ENCODE peak calls at places on chromosomes 4 and X, in eight cellular contexts. One of them, this sample, is unnamed.

GRCh38 chr4:105274090-105274489 is 127.4 kb downstream of the TET2 start:
- DNase-seq in tibial artery: no peak
- DNase-seq in right cardiac atrium: no peak
- DNase-seq in astrocyte: no peak
- DNase-seq in psoas muscle: no peak
- DNase-seq in breast epithelium: no peak
- DNase-seq in GM23248: no peak
- DNase-seq in heart left ventricle: no peak
- DNase-seq in this sample: no peak

GRCh38 chr4:19583827-19584569 is 667.7 kb upstream of the SLIT2 start:
- DNase-seq in tibial artery: no peak
- DNase-seq in right cardiac atrium: no peak
- DNase-seq in astrocyte: peak; percentile 31
- DNase-seq in psoas muscle: no peak
- DNase-seq in breast epithelium: no peak
- DNase-seq in GM23248: peak; percentile 76
- DNase-seq in heart left ventricle: no peak
- DNase-seq in this sample: no peak

GRCh38 chr4:5751073-5751917 is 40.3 kb downstream of the EVC start:
- DNase-seq in tibial artery: no peak
- DNase-seq in right cardiac atrium: no peak
- DNase-seq in astrocyte: peak; percentile 45
- DNase-seq in psoas muscle: no peak
- DNase-seq in breast epithelium: no peak
- DNase-seq in GM23248: peak; percentile 47
- DNase-seq in heart left ventricle: no peak
- DNase-seq in this sample: no peak

GRCh38 chrX:23887918-23888317 is 19.8 kb downstream of the APOO start:
- DNase-seq in tibial artery: no peak
- DNase-seq in right cardiac atrium: no peak
- DNase-seq in astrocyte: no peak
- DNase-seq in psoas muscle: no peak
- DNase-seq in breast epithelium: no peak
- DNase-seq in GM23248: no peak
- DNase-seq in heart left ventricle: no peak
- DNase-seq in this sample: no peak

GRCh38 chr4:168900080-168900479 is 110.0 kb downstream of the CBR4 start:
- DNase-seq in tibial artery: peak; percentile 84
- DNase-seq in right cardiac atrium: peak; percentile 73
- DNase-seq in astrocyte: no peak
- DNase-seq in psoas muscle: peak; percentile 78
- DNase-seq in breast epithelium: no peak
- DNase-seq in GM23248: peak; percentile 41
- DNase-seq in heart left ventricle: no peak
- DNase-seq in this sample: no peak

GRCh38 chr4:8311096-8312068 is 41.8 kb downstream of the HTRA3 start:
- DNase-seq in tibial artery: no peak
- DNase-seq in right cardiac atrium: no peak
- DNase-seq in astrocyte: no peak
- DNase-seq in psoas muscle: no peak
- DNase-seq in breast epithelium: peak; percentile 35
- DNase-seq in GM23248: no peak
- DNase-seq in heart left ventricle: no peak
- DNase-seq in this sample: no peak

GRCh38 chr4:83923341-83923740 is 387.4 kb downstream of the GPAT3 start:
- DNase-seq in tibial artery: no peak
- DNase-seq in right cardiac atrium: no peak
- DNase-seq in astrocyte: no peak
- DNase-seq in psoas muscle: no peak
- DNase-seq in breast epithelium: no peak
- DNase-seq in GM23248: no peak
- DNase-seq in heart left ventricle: no peak
- DNase-seq in this sample: no peak

GRCh38 chr4:137861682-137862081 is 329.4 kb upstream of the PCDH18 start:
- DNase-seq in tibial artery: no peak
- DNase-seq in right cardiac atrium: no peak
- DNase-seq in astrocyte: no peak
- DNase-seq in psoas muscle: no peak
- DNase-seq in breast epithelium: no peak
- DNase-seq in GM23248: peak; percentile 63
- DNase-seq in heart left ventricle: no peak
- DNase-seq in this sample: no peak

GRCh38 chr4:32909722-32910121 is 2189.6 kb downstream of the PCDH7 start:
- DNase-seq in tibial artery: no peak
- DNase-seq in right cardiac atrium: no peak
- DNase-seq in astrocyte: no peak
- DNase-seq in psoas muscle: no peak
- DNase-seq in breast epithelium: no peak
- DNase-seq in GM23248: no peak
- DNase-seq in heart left ventricle: no peak
- DNase-seq in this sample: no peak

GRCh38 chr4:7112656-7113055 is 44.8 kb upstream of the GRPEL1 start:
- DNase-seq in tibial artery: no peak
- DNase-seq in right cardiac atrium: no peak
- DNase-seq in astrocyte: no peak
- DNase-seq in psoas muscle: no peak
- DNase-seq in breast epithelium: no peak
- DNase-seq in GM23248: no peak
- DNase-seq in heart left ventricle: no peak
- DNase-seq in this sample: no peak

GRCh38 chrX:49040376-49040955 is 2.7 kb downstream of the TFE3 start:
- DNase-seq in tibial artery: no peak
- DNase-seq in right cardiac atrium: no peak
- DNase-seq in astrocyte: no peak
- DNase-seq in psoas muscle: no peak
- DNase-seq in breast epithelium: no peak
- DNase-seq in GM23248: peak; percentile 47
- DNase-seq in heart left ventricle: no peak
- DNase-seq in this sample: no peak

GRCh38 chrX:133412246-133412645 is 3.0 kb downstream of the GPC4 start:
- DNase-seq in tibial artery: no peak
- DNase-seq in right cardiac atrium: no peak
- DNase-seq in astrocyte: peak; percentile 72
- DNase-seq in psoas muscle: no peak
- DNase-seq in breast epithelium: no peak
- DNase-seq in GM23248: peak; percentile 67
- DNase-seq in heart left ventricle: no peak
- DNase-seq in this sample: no peak

GRCh38 chr4:2168469-2169319 is 73.2 kb downstream of the HAUS3 start:
- DNase-seq in tibial artery: no peak
- DNase-seq in right cardiac atrium: no peak
- DNase-seq in astrocyte: no peak
- DNase-seq in psoas muscle: no peak
- DNase-seq in breast epithelium: no peak
- DNase-seq in GM23248: no peak
- DNase-seq in heart left ventricle: no peak
- DNase-seq in this sample: no peak

GRCh38 chr4:4992833-4993232 is 26.4 kb downstream of the CYTL1 start:
- DNase-seq in tibial artery: no peak
- DNase-seq in right cardiac atrium: no peak
- DNase-seq in astrocyte: no peak
- DNase-seq in psoas muscle: no peak
- DNase-seq in breast epithelium: no peak
- DNase-seq in GM23248: no peak
- DNase-seq in heart left ventricle: no peak
- DNase-seq in this sample: no peak

GRCh38 chr4:138749303-138749702 is 266.3 kb upstream of the NOCT start:
- DNase-seq in tibial artery: no peak
- DNase-seq in right cardiac atrium: no peak
- DNase-seq in astrocyte: peak; percentile 50
- DNase-seq in psoas muscle: no peak
- DNase-seq in breast epithelium: no peak
- DNase-seq in GM23248: peak; percentile 86
- DNase-seq in heart left ventricle: no peak
- DNase-seq in this sample: no peak

GRCh38 chrX:56726609-56727008 is 2.4 kb upstream of the NBDY start:
- DNase-seq in tibial artery: no peak
- DNase-seq in right cardiac atrium: no peak
- DNase-seq in astrocyte: peak; percentile 32
- DNase-seq in psoas muscle: no peak
- DNase-seq in breast epithelium: no peak
- DNase-seq in GM23248: peak; percentile 67
- DNase-seq in heart left ventricle: no peak
- DNase-seq in this sample: peak; percentile 6

GRCh38 chr4:37970702-37971101 is 10.5 kb downstream of the PTTG2 start:
- DNase-seq in tibial artery: peak; percentile 79
- DNase-seq in right cardiac atrium: peak; percentile 85
- DNase-seq in astrocyte: peak; percentile 66
- DNase-seq in psoas muscle: peak; percentile 81
- DNase-seq in breast epithelium: peak; percentile 59
- DNase-seq in GM23248: peak; percentile 60
- DNase-seq in heart left ventricle: peak; percentile 87
- DNase-seq in this sample: peak; percentile 72

GRCh38 chrX:154140742-154141141 is 3.3 kb upstream of the OPN1LW start:
- DNase-seq in tibial artery: no peak
- DNase-seq in right cardiac atrium: peak; percentile 19
- DNase-seq in astrocyte: no peak
- DNase-seq in psoas muscle: no peak
- DNase-seq in breast epithelium: no peak
- DNase-seq in GM23248: no peak
- DNase-seq in heart left ventricle: no peak
- DNase-seq in this sample: no peak

GRCh38 chr4:73864365-73864764 is 4.8 kb upstream of the CXCL1 start:
- DNase-seq in tibial artery: no peak
- DNase-seq in right cardiac atrium: no peak
- DNase-seq in astrocyte: no peak
- DNase-seq in psoas muscle: no peak
- DNase-seq in breast epithelium: no peak
- DNase-seq in GM23248: no peak
- DNase-seq in heart left ventricle: no peak
- DNase-seq in this sample: no peak

GRCh38 chr4:180455226-180455625 is 1788.0 kb upstream of the TENM3 start:
- DNase-seq in tibial artery: no peak
- DNase-seq in right cardiac atrium: no peak
- DNase-seq in astrocyte: no peak
- DNase-seq in psoas muscle: no peak
- DNase-seq in breast epithelium: no peak
- DNase-seq in GM23248: no peak
- DNase-seq in heart left ventricle: no peak
- DNase-seq in this sample: no peak

DNA sequence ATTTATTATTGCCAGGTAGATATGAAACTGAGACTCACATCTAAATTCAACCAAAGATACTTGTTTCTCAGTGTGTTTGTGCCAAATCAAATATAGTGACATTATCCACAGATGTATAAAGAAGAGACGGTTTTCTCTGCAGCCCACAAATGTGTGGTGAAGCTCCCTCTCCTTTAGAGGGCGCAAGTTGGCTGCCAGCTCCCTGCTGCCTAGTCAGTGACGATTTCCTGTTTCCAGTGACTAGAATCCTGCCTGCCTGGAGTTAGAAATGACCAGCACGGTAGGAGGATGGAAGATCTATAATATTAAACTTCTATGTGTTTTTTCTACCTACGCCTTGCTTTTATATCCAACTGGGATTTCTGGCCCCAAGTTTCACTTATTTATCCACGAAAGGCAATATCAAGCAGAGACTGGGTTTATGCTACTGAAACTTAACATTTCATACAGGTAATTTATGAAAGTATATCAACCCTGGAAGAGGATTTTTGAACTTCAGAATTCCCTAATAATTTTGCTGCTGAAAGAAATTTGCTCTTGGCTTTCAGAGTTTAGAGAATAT is 1793.7 kb upstream of the TENM3 start:
- DNase-seq in tibial artery: no peak
- DNase-seq in right cardiac atrium: no peak
- DNase-seq in astrocyte: peak; percentile 37
- DNase-seq in psoas muscle: no peak
- DNase-seq in breast epithelium: no peak
- DNase-seq in GM23248: no peak
- DNase-seq in heart left ventricle: no peak
- DNase-seq in this sample: no peak
- H3K4me3 ChIP-seq in tibial artery: no peak overlapping the region
- H3K4me3 ChIP-seq in right cardiac atrium: no peak overlapping the region
- H3K4me3 ChIP-seq in astrocyte: no peak overlapping the region
- H3K4me3 ChIP-seq in psoas muscle: no peak overlapping the region
- H3K4me3 ChIP-seq in breast epithelium: no peak overlapping the region
- H3K4me3 ChIP-seq in GM23248: no peak overlapping the region
- H3K4me3 ChIP-seq in heart left ventricle: no peak overlapping the region
- H3K4me3 ChIP-seq in this sample: no peak overlapping the region

GRCh38 chr4:15149234-15149841 is 147.1 kb downstream of the CPEB2 start:
- DNase-seq in tibial artery: no peak
- DNase-seq in right cardiac atrium: no peak
- DNase-seq in astrocyte: peak; percentile 35
- DNase-seq in psoas muscle: no peak
- DNase-seq in breast epithelium: no peak
- DNase-seq in GM23248: peak; percentile 65
- DNase-seq in heart left ventricle: no peak
- DNase-seq in this sample: no peak
- H3K27ac ChIP-seq in tibial artery: peak overlapping the region; percentile 73
- H3K27ac ChIP-seq in right cardiac atrium: peak overlapping the region; percentile 46
- H3K27ac ChIP-seq in astrocyte: peak overlapping the region; percentile 64
- H3K27ac ChIP-seq in psoas muscle: peak overlapping the region; percentile 36
- H3K27ac ChIP-seq in breast epithelium: peak overlapping the region; percentile 22
- H3K27ac ChIP-seq in GM23248: peak overlapping the region; percentile 81
- H3K27ac ChIP-seq in heart left ventricle: peak overlapping the region; percentile 46
- H3K27ac ChIP-seq in this sample: peak overlapping the region; percentile 31

GRCh38 chr4:101259876-101260275 is 87.5 kb downstream of the PPP3CA start:
- DNase-seq in tibial artery: no peak
- DNase-seq in right cardiac atrium: no peak
- DNase-seq in astrocyte: no peak
- DNase-seq in psoas muscle: no peak
- DNase-seq in breast epithelium: no peak
- DNase-seq in GM23248: peak; percentile 61
- DNase-seq in heart left ventricle: no peak
- DNase-seq in this sample: no peak
- H3K4me3 ChIP-seq in tibial artery: no peak overlapping the region
- H3K4me3 ChIP-seq in right cardiac atrium: no peak overlapping the region
- H3K4me3 ChIP-seq in astrocyte: no peak overlapping the region
- H3K4me3 ChIP-seq in psoas muscle: no peak overlapping the region
- H3K4me3 ChIP-seq in breast epithelium: no peak overlapping the region
- H3K4me3 ChIP-seq in GM23248: peak overlapping the region; percentile 62
- H3K4me3 ChIP-seq in heart left ventricle: no peak overlapping the region
- H3K4me3 ChIP-seq in this sample: no peak overlapping the region

GRCh38 chrX:45126158-45126557 is 74.5 kb downstream of the DIPK2B start:
- DNase-seq in tibial artery: no peak
- DNase-seq in right cardiac atrium: no peak
- DNase-seq in astrocyte: no peak
- DNase-seq in psoas muscle: no peak
- DNase-seq in breast epithelium: no peak
- DNase-seq in GM23248: no peak
- DNase-seq in heart left ventricle: no peak
- DNase-seq in this sample: no peak
- H3K27ac ChIP-seq in tibial artery: no peak overlapping the region
- H3K27ac ChIP-seq in right cardiac atrium: no peak overlapping the region
- H3K27ac ChIP-seq in astrocyte: no peak overlapping the region
- H3K27ac ChIP-seq in psoas muscle: no peak overlapping the region
- H3K27ac ChIP-seq in breast epithelium: no peak overlapping the region
- H3K27ac ChIP-seq in GM23248: no peak overlapping the region
- H3K27ac ChIP-seq in heart left ventricle: no peak overlapping the region
- H3K27ac ChIP-seq in this sample: no peak overlapping the region

GRCh38 chrX:135984220-135984619 is 1.0 kb upstream of the SLC9A6 start:
- DNase-seq in tibial artery: no peak
- DNase-seq in right cardiac atrium: no peak
- DNase-seq in astrocyte: no peak
- DNase-seq in psoas muscle: no peak
- DNase-seq in breast epithelium: no peak
- DNase-seq in GM23248: no peak
- DNase-seq in heart left ventricle: no peak
- DNase-seq in this sample: no peak
- H3K4me3 ChIP-seq in tibial artery: peak overlapping the region; percentile 64
- H3K4me3 ChIP-seq in right cardiac atrium: peak overlapping the region; percentile 84
- H3K4me3 ChIP-seq in astrocyte: peak overlapping the region; percentile 83
- H3K4me3 ChIP-seq in psoas muscle: peak overlapping the region; percentile 79
- H3K4me3 ChIP-seq in breast epithelium: peak overlapping the region; percentile 55
- H3K4me3 ChIP-seq in GM23248: peak overlapping the region; percentile 83
- H3K4me3 ChIP-seq in heart left ventricle: no peak overlapping the region
- H3K4me3 ChIP-seq in this sample: no peak overlapping the region

This sample was measured in heart right ventricle.